ENCODE peak calls at places on chromosomes 12 and 14, in nine cellular contexts. F is pons; S is AG20443; P is amniotic stem cell; V is CD8-positive, alpha-beta memory T cell; M is SW480; R is CD4-positive, alpha-beta T cell; Q is keratinocyte; U is stimulated activated CD4-positive, alpha-beta T cell treated with anti-CD3 and anti-CD28 coated beads, Interleukin-1b, Interleukin-23, amount 100 ng/mL, for 24 hours. W is an unnamed sample.

GRCh38 chr14:100425454-100425814 is 102.3 kb downstream of the SLC25A47 start:
- DNase-seq in F (no peak), S (no peak), P (no peak), V (no peak), M (no peak), R (no peak), Q (no peak), U (no peak), W (no peak)

GRCh38 chr14:99254391-99255009 is 17.5 kb downstream of the BCL11B start:
- DNase-seq in F (no peak), S (no peak), P (no peak), V (no peak), M (no peak), R (no peak), Q (no peak), U (no peak), W (no peak)

GRCh38 chr12:122886851-122887816 is 8.8 kb downstream of the VPS37B start:
- DNase-seq in F (no peak), S (no peak), P (no peak), V (no peak), M (peak), R (no peak), Q (no peak), U (no peak), W (no peak)

GRCh38 chr14:22088614-22089359 is 415.2 kb upstream of the OR4E1 start:
- DNase-seq in F (no peak), S (no peak), P (no peak), V (no peak), M (no peak), R (no peak), Q (no peak), U (no peak), W (no peak)

GRCh38 chr12:53495903-53496751 is 3.1 kb downstream of the MAP3K12 start:
- DNase-seq in F (peak), S (peak), P (no peak), V (no peak), M (no peak), R (no peak), Q (no peak), U (no peak), W (no peak)

GRCh38 chr14:56064513-56064912 is 53.7 kb upstream of the PELI2 start:
- DNase-seq in F (no peak), S (no peak), P (no peak), V (no peak), M (no peak), R (no peak), Q (no peak), U (no peak), W (no peak)

GRCh38 chr12:2853626-2854025 is 3.2 kb downstream of the TEX52 start:
- DNase-seq in F (peak), S (peak), P (peak), V (peak), M (no peak), R (peak), Q (no peak), U (peak), W (peak)

GRCh38 chr14:76169776-76170175 is 18.1 kb downstream of the GPATCH2L start:
- DNase-seq in F (no peak), S (no peak), P (no peak), V (no peak), M (no peak), R (no peak), Q (no peak), U (no peak), W (no peak)

GRCh38 chr12:89319111-89319510 is 33.2 kb downstream of the DUSP6 start:
- DNase-seq in F (no peak), S (no peak), P (no peak), V (no peak), M (no peak), R (no peak), Q (no peak), U (no peak), W (no peak)

GRCh38 chr14:56858422-56858821 is 48.1 kb upstream of the OTX2 start:
- DNase-seq in F (no peak), S (no peak), P (no peak), V (no peak), M (no peak), R (no peak), Q (no peak), U (no peak), W (no peak)